ENCODE peak calls at places on chromosomes 11 and 22, in seven cellular contexts. Y is A549; K is H9; A is stomach; W is ovary; V is MM.1S; G is effector memory CD4-positive, alpha-beta T cell. O is an unnamed sample. For H3K4me1, the result is how much of the 10 kb centered on the place peaks cover.

GRCh38 chr11:108897071-108897481 is 232.2 kb downstream of the DDX10 start:
- DNase-seq in K (no peak), Y (no peak), G (no peak), W (no peak), V (no peak), A (no peak), O (no peak)

GRCh38 chr11:128604723-128605122 is 17.4 kb upstream of the ETS1 start:
- DNase-seq in Y (no peak), K (no peak), A (no peak), G (no peak), V (no peak), W (no peak), O (no peak)

GRCh38 chr11:46659908-46660307 is 40.5 kb downstream of the ARHGAP1 start:
- DNase-seq in W (no peak), G (no peak), A (no peak), V (no peak), Y (no peak), K (no peak), O (no peak)

GRCh38 chr11:119686483-119686882 is 42.5 kb downstream of the NECTIN1 start:
- DNase-seq in W (no peak), V (no peak), A (no peak), Y (no peak), G (no peak), K (no peak), O (no peak)

GRCh38 chr22:27871306-27872014 is 47.6 kb downstream of the PITPNB start:
- DNase-seq in V (no peak), K (no peak), W (no peak), G (no peak), Y (no peak), A (no peak), O (no peak)

GRCh38 chr11:32829157-32829679 is 509 bp upstream of the PRRG4 start:
- DNase-seq in G (no peak), V (peak), Y (no peak), W (no peak), A (no peak), K (no peak), O (no peak)

GRCh38 chr22:49789289-49790141 is 38.2 kb downstream of the BRD1 start:
- DNase-seq in W (peak), A (no peak), G (peak), Y (no peak), K (no peak), V (no peak), O (peak)

GRCh38 chr22:41934284-41935014 is 7.8 kb upstream of the TNFRSF13C start:
- DNase-seq in G (no peak), V (no peak), W (no peak), K (no peak), Y (no peak), A (no peak), O (no peak)

GRCh38 chr22:40728731-40729189 is 49.5 kb downstream of the MCHR1 start:
- DNase-seq in Y (no peak), K (no peak), G (peak), A (peak), W (no peak), V (no peak), O (no peak)

GRCh38 chr11:120432056-120433018 is 79.2 kb upstream of the GRIK4 start:
- DNase-seq in Y (peak), A (no peak), V (no peak), K (no peak), G (no peak), W (no peak), O (no peak)

GRCh38 chr11:46506486-46506808 is 87.4 kb downstream of the AMBRA1 start:
- DNase-seq in G (no peak), V (no peak), W (no peak), A (no peak), Y (no peak), K (no peak), O (no peak)

GRCh38 chr11:115918579-115918978 is 414.4 kb upstream of the CADM1 start:
- DNase-seq in V (no peak), K (no peak), Y (no peak), G (no peak), A (no peak), W (no peak), O (no peak)

GRCh38 chr11:122633219-122633829 is 22.2 kb upstream of the UBASH3B start:
- DNase-seq in Y (peak), K (peak), W (no peak), G (no peak), A (no peak), V (peak), O (peak)

GRCh38 chr11:67268036-67268683 is 1.9 kb downstream of the GRK2 start:
- DNase-seq in V (peak), Y (no peak), K (no peak), W (peak), A (no peak), G (peak), O (no peak)

GRCh38 chr11:86940122-86940777 is 14.9 kb downstream of the FZD4 start:
- DNase-seq in A (peak), G (no peak), W (peak), K (no peak), V (no peak), Y (no peak), O (peak)

GRCh38 chr11:68150029-68150428 is 28.8 kb upstream of the CHKA start:
- DNase-seq in G (no peak), K (no peak), A (peak), Y (no peak), W (no peak), V (no peak), O (no peak)

GRCh38 chr11:1744879-1745700 is 5.3 kb downstream of the IFITM10 start:
- DNase-seq in W (no peak), G (no peak), Y (no peak), A (no peak), V (no peak), K (no peak), O (no peak)

GRCh38 chr22:26398741-26399153 is 30.3 kb upstream of the ASPHD2 start:
- DNase-seq in Y (peak), A (peak), W (no peak), K (peak), V (peak), G (peak), O (peak)

GRCh38 chr22:32204856-32205722 is at the start of gene RFPL2:
- DNase-seq in Y (peak), K (peak), V (no peak), W (no peak), G (no peak), A (no peak), O (no peak)

GRCh38 chr11:61962213-61963015 is 5.0 kb downstream of the FTH1 start:
- DNase-seq in Y (peak), V (no peak), W (peak), A (no peak), G (no peak), K (no peak), O (no peak)

GRCh38 chr11:69654001-69654659 is 13.2 kb downstream of the CCND1 start:
- DNase-seq in K (peak), G (no peak), V (no peak), W (no peak), Y (peak), A (no peak), O (no peak)

GRCh38 chr11:7612661-7613393 is 60.5 kb downstream of the CYB5R2 start:
- DNase-seq in W (no peak), G (no peak), Y (no peak), K (no peak), V (peak), A (peak), O (no peak)

GRCh38 chr11:6497069-6497839 is at the start of gene DNHD1:
- DNase-seq in Y (no peak), W (peak), V (no peak), A (no peak), K (peak), G (no peak), O (no peak)

GRCh38 chr11:86374586-86374985 is at the start of gene CCDC81:
- DNase-seq in G (no peak), W (peak), A (no peak), Y (no peak), K (peak), V (no peak), O (no peak)

GRCh38 chr11:123690490-123690889 is 36.1 kb upstream of the SCN3B start:
- DNase-seq in A (no peak), Y (peak), V (no peak), K (no peak), W (no peak), G (no peak), O (no peak)

GRCh38 chr11:131653244-131653643 is 282.8 kb downstream of the NTM start:
- DNase-seq in W (no peak), K (no peak), V (no peak), A (no peak), Y (no peak), G (no peak), O (no peak)

DNA sequence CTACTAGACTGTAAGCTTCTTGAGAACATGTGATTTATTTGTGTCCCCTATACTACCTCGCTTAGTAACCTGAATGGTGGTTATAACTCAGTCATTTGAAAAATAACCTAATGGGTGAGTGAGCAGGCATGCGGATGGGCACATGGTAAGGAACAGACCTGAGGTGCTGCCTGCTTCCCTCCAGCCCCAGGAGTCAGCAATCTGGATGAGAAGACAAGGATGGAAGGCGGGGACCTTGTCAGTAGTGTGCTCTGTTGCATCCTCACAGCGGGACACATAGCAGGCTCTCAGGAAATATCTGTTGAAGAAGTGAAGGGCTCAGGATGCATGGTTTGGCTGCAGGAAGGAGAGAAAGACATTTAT is 108.6 kb downstream of the ZBTB16 start:
- DNase-seq in K (no peak), Y (no peak), A (no peak), G (no peak), W (no peak), V (no peak), O (no peak)
- H3K4me1 ChIP-seq in K (under half), Y (under half), A (half or more), G (half or more), W (half or more), V (under half), O (half or more)

GRCh38 chr22:29912141-29912540 is 29.2 kb downstream of the MTMR3 start:
- DNase-seq in G (no peak), Y (no peak), A (no peak), V (no peak), K (no peak), W (no peak), O (no peak)

GRCh38 chr22:29912605-29913398 is 29.8 kb downstream of the MTMR3 start:
- DNase-seq in V (no peak), A (no peak), K (no peak), W (no peak), G (no peak), Y (no peak), O (no peak)

GRCh38 chr22:29914991-29915390 is 32.0 kb downstream of the MTMR3 start:
- DNase-seq in Y (no peak), V (no peak), W (no peak), K (no peak), G (no peak), A (no peak), O (no peak)

GRCh38 chr22:29916007-29916544 is 33.1 kb downstream of the MTMR3 start:
- DNase-seq in V (no peak), W (no peak), G (no peak), Y (no peak), A (no peak), K (no peak), O (no peak)

DNA sequence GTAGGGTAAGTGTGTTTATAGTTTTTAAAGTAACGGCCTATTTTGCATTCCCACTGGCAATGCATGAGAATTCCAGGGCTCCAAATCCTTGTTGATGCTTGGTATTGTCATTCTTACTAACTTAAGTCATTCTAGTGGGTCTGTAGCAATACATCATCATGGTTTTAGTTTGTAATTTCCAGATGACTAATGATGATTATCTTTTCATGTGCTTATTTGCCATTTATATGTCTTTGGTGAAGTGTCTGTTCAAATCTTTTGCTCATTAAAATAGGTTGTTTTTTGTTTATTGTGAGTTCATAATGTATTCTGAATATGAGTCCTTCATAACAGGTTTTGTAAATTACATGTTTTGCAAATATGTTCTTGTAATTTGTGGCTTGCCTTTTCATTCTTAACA is 31.2 kb downstream of the MTMR3 start:
- DNase-seq in W (no peak), K (no peak), G (no peak), Y (no peak), V (no peak), A (no peak), O (no peak)
- H3K4me1 ChIP-seq in W (under half), K (under half), G (under half), Y (half or more), V (under half), A (under half), O (half or more)

GRCh38 chr22:34297536-34298120 is 377.4 kb upstream of the LARGE1 start:
- DNase-seq in K (no peak), G (no peak), A (no peak), V (no peak), Y (no peak), W (no peak), O (no peak)
- H3K4me1 ChIP-seq in K (under half), G (under half), A (under half), V (under half), Y (under half), W (under half), O (under half)

GRCh38 chr11:12122083-12122482 is 11.7 kb downstream of the MICAL2 start:
- DNase-seq in A (no peak), Y (peak), G (no peak), K (peak), V (no peak), W (no peak), O (no peak)

GRCh38 chr11:12121504-12121903 is 11.1 kb downstream of the MICAL2 start:
- DNase-seq in V (no peak), W (no peak), A (no peak), G (no peak), Y (no peak), K (no peak), O (no peak)

GRCh38 chr11:12124306-12124705 is 13.9 kb downstream of the MICAL2 start:
- DNase-seq in Y (no peak), A (no peak), W (no peak), K (no peak), V (no peak), G (no peak), O (no peak)

GRCh38 chr11:12123799-12124198 is 13.4 kb downstream of the MICAL2 start:
- DNase-seq in K (no peak), G (no peak), W (no peak), V (peak), A (no peak), Y (no peak), O (no peak)

GRCh38 chr11:12123177-12123576 is 12.8 kb downstream of the MICAL2 start:
- DNase-seq in G (no peak), K (no peak), V (no peak), A (no peak), W (no peak), Y (no peak), O (no peak)
- H3K4me1 ChIP-seq in G (under half), K (under half), V (under half), A (under half), W (under half), Y (half or more), O (half or more)

GRCh38 chr11:110928373-110928772 is 216.1 kb upstream of the ARHGAP20 start:
- DNase-seq in W (no peak), A (no peak), K (no peak), Y (no peak), G (no peak), V (no peak), O (no peak)
- H3K4me1 ChIP-seq in W (under half), A (under half), K (under half), Y (under half), G (under half), V (under half), O (under half)

GRCh38 chr11:114190630-114191029 is 105.6 kb upstream of the NNMT start:
- DNase-seq in W (no peak), K (no peak), G (no peak), A (no peak), V (no peak), Y (no peak), O (no peak)
- H3K4me1 ChIP-seq in W (under half), K (under half), G (under half), A (under half), V (under half), Y (under half), O (half or more)

GRCh38 chr11:75950141-75950540 is 135.1 kb downstream of the UVRAG start:
- DNase-seq in W (no peak), A (no peak), Y (no peak), V (no peak), G (no peak), K (no peak), O (no peak)
- H3K4me1 ChIP-seq in W (under half), A (under half), Y (under half), V (under half), G (under half), K (under half), O (half or more)

O was measured in left ventricle myocardium inferior.